ENCODE peak calls at places on chromosomes 1 and 21, in six cellular contexts. Q is NCI-H1092, N is hypothalamus, L is NCI-H774, Y is iris pigment epithelial cell, G is Ammon's horn. T is an unnamed sample.

GRCh38 chr1:45934947-45935346 is 131.5 kb downstream of the MAST2 start:
- DNase-seq in Q (no peak), Y (no peak), L (no peak), G (no peak), N (no peak), T (no peak)

GRCh38 chr1:67597336-67597735 is 87.7 kb upstream of the GADD45A start:
- DNase-seq in N (no peak), L (peak; percentile 75), Y (peak; percentile 54), Q (no peak), G (no peak), T (no peak)

GRCh38 chr1:43548285-43549271 is 17.9 kb downstream of the PTPRF start:
- DNase-seq in G (no peak), Q (no peak), N (no peak), Y (no peak), L (no peak), T (no peak)

GRCh38 chr1:63662846-63663245 is 69.6 kb downstream of the PGM1 start:
- DNase-seq in G (no peak), N (no peak), Q (no peak), L (no peak), Y (peak; percentile 66), T (no peak)

GRCh38 chr1:183180213-183180612 is 5.9 kb upstream of the LAMC2 start:
- DNase-seq in G (peak; percentile 8), N (no peak), Q (peak; percentile 78), L (peak; percentile 5), Y (peak; percentile 87), T (peak; percentile 54)

GRCh38 chr1:154325583-154326545 is 539 bp downstream of the ATP8B2 start:
- DNase-seq in G (peak; percentile 72), Y (peak; percentile 86), L (peak; percentile 7), N (peak; percentile 10), Q (no peak), T (no peak)

GRCh38 chr1:59427155-59427554 is 130.3 kb downstream of the FGGY start:
- DNase-seq in N (no peak), Q (no peak), Y (no peak), G (no peak), L (no peak), T (no peak)

GRCh38 chr1:173295391-173295790 is 88.3 kb upstream of the TNFSF4 start:
- DNase-seq in L (no peak), G (no peak), Q (no peak), Y (peak; percentile 49), N (no peak), T (no peak)

GRCh38 chr1:222828939-222829338 is 14.1 kb downstream of the DISP1 start:
- DNase-seq in G (no peak), N (no peak), L (no peak), Y (no peak), Q (no peak), T (no peak)

GRCh38 chr1:1250828-1251284 is 4.3 kb upstream of the C1QTNF12 start:
- DNase-seq in G (no peak), Q (no peak), L (no peak), N (no peak), Y (no peak), T (no peak)

GRCh38 chr1:240258910-240259309 is 167.2 kb downstream of the FMN2 start:
- DNase-seq in N (no peak), Y (peak; percentile 84), G (peak; percentile 29), L (no peak), Q (no peak), T (no peak)

GRCh38 chr1:111507411-111508201 is 4.2 kb upstream of the ADORA3 start:
- DNase-seq in Y (peak; percentile 73), L (peak; percentile 45), N (peak; percentile 75), Q (no peak), G (peak; percentile 79), T (no peak)

GRCh38 chr1:201887116-201887866 is 1.4 kb upstream of the SHISA4 start:
- DNase-seq in G (no peak), Q (no peak), L (no peak), N (no peak), Y (no peak), T (no peak)

GRCh38 chr1:210907406-210907805 is 226.5 kb downstream of the KCNH1 start:
- DNase-seq in L (no peak), N (no peak), Q (no peak), Y (no peak), G (no peak), T (no peak)

GRCh38 chr1:35561972-35562680 is 4.5 kb downstream of the NCDN start:
- DNase-seq in Q (no peak), L (no peak), N (no peak), G (no peak), Y (no peak), T (no peak)

GRCh38 chr21:41932576-41933258 is 21.1 kb downstream of the C2CD2 start:
- DNase-seq in G (no peak), L (no peak), Q (no peak), N (no peak), Y (peak; percentile 82), T (no peak)

GRCh38 chr1:221723018-221723917 is 18.6 kb downstream of the DUSP10 start:
- DNase-seq in Q (no peak), G (no peak), L (no peak), N (no peak), Y (peak; percentile 92), T (no peak)

GRCh38 chr1:1058088-1058905 is 15.8 kb downstream of the RNF223 start:
- DNase-seq in N (no peak), L (no peak), Y (no peak), Q (no peak), G (no peak), T (no peak)

GRCh38 chr1:116697892-116698595 is 30.5 kb upstream of the IGSF3 start:
- DNase-seq in Q (no peak), L (no peak), Y (peak; percentile 33), N (no peak), G (no peak), T (no peak)

T was measured in NCI-H2029 treated with DMSO at 0.1 percent for 48 hours.